ENCODE peak calls at places on chromosomes 13 and 19, in seven cellular contexts. C, L, J, B, G, V and I are unnamed samples.

GRCh38 chr19:5103061-5103701 is 134.3 kb downstream of the KDM4B start:
- DNase-seq in L (no peak), B (no peak), G (no peak), J (no peak), C (no peak), V (peak; percentile 68), I (no peak)

GRCh38 chr19:44576843-44577565 is 36.4 kb upstream of the IGSF23 start:
- DNase-seq in G (peak; percentile 28), L (no peak), C (peak; percentile 16), J (peak; percentile 9), B (peak; percentile 59), V (no peak), I (no peak)

GRCh38 chr19:57263244-57263643 is 17.0 kb upstream of the ZNF460 start:
- DNase-seq in L (no peak), J (no peak), G (no peak), B (no peak), C (no peak), V (no peak), I (no peak)

GRCh38 chr19:49921871-49922755 is 6.9 kb upstream of the ATF5 start:
- DNase-seq in B (no peak), C (no peak), G (no peak), J (peak; percentile 43), L (no peak), V (no peak), I (no peak)

GRCh38 chr13:38002596-38002995 is 133.0 kb upstream of the TRPC4 start:
- DNase-seq in V (no peak), L (no peak), C (no peak), G (peak; percentile 88), B (no peak), J (no peak), I (no peak)

GRCh38 chr13:23572836-23573235 is 2.6 kb downstream of the TNFRSF19 start:
- DNase-seq in J (no peak), L (no peak), V (no peak), C (no peak), G (no peak), B (no peak), I (no peak)

GRCh38 chr13:100423375-100423774 is 165.2 kb downstream of the GGACT start:
- DNase-seq in J (no peak), V (no peak), G (no peak), C (no peak), L (no peak), B (no peak), I (no peak)

GRCh38 chr13:43493496-43494000 is 293.2 kb downstream of the ENOX1 start:
- DNase-seq in L (no peak), J (no peak), C (no peak), G (no peak), V (no peak), B (no peak), I (no peak)

GRCh38 chr13:87923713-87924112 is 252.5 kb downstream of the SLITRK5 start:
- DNase-seq in V (no peak), L (no peak), C (no peak), G (peak; percentile 8), J (no peak), B (no peak), I (no peak)

GRCh38 chr13:24742294-24742693 is 21.7 kb upstream of the RNF17 start:
- DNase-seq in G (no peak), C (peak; percentile 23), V (no peak), B (no peak), L (no peak), J (no peak), I (no peak)

GRCh38 chr13:35496761-35497386 is 20.4 kb upstream of the MAB21L1 start:
- DNase-seq in C (no peak), L (no peak), V (no peak), J (no peak), B (peak; percentile 9), G (no peak), I (no peak)

GRCh38 chr13:66665991-66666390 is 564.1 kb downstream of the PCDH9 start:
- DNase-seq in G (peak; percentile 22), V (peak; percentile 2), J (peak; percentile 94), L (no peak), B (no peak), C (peak; percentile 7), I (no peak)

GRCh38 chr13:20773194-20774080 is at the start of gene EEF1AKMT1:
- DNase-seq in V (peak; percentile 100), G (peak; percentile 91), B (peak; percentile 95), L (peak; percentile 91), C (peak; percentile 72), J (peak; percentile 87), I (peak; percentile 86)

GRCh38 chr13:113846639-113847318 is 17.1 kb downstream of the GAS6 start:
- DNase-seq in V (peak; percentile 76), B (no peak), C (no peak), J (no peak), G (no peak), L (no peak), I (peak; percentile 48)

GRCh38 chr13:90375851-90376250 is 971.6 kb upstream of the MIR17HG start:
- DNase-seq in B (no peak), L (no peak), C (no peak), J (peak; percentile 3), G (no peak), V (no peak), I (no peak)

GRCh38 chr19:46407891-46408426 is 5.4 kb downstream of the CCDC8 start:
- DNase-seq in C (no peak), V (no peak), J (no peak), L (no peak), G (no peak), B (no peak), I (no peak)

GRCh38 chr19:4089400-4089908 is 22.8 kb upstream of the ZBTB7A start:
- DNase-seq in B (no peak), J (no peak), L (no peak), G (no peak), V (peak; percentile 87), C (no peak), I (no peak)

GRCh38 chr19:2609389-2610116 is 92.9 kb downstream of the GNG7 start:
- DNase-seq in C (no peak), B (no peak), J (no peak), L (no peak), V (no peak), G (no peak), I (no peak)